ENCODE peak calls at places on chromosomes 12 and 14, in ten cellular contexts. Q is transverse colon, R is ovary, E is A549, K is body of pancreas, Y is tibial artery, W is esophagus squamous epithelium, O is OCI-LY7, P is breast epithelium, A is uterus. M is an unnamed sample.

GRCh38 chr12:132170637-132171292 is 26.5 kb downstream of the NOC4L start:
- DNase-seq in O (no peak), K (no peak), W (no peak), R (no peak), P (no peak), Q (no peak), E (no peak), Y (no peak), A (no peak), M (no peak)

GRCh38 chr12:14936224-14936861 is 2.0 kb downstream of the ERP27 start:
- DNase-seq in W (no peak), E (no peak), O (no peak), R (no peak), A (no peak), Y (no peak), Q (no peak), K (peak; percentile 51), P (no peak), M (peak; percentile 62)

GRCh38 chr12:132904718-132905328 is 17.4 kb upstream of the CHFR start:
- DNase-seq in K (peak; percentile 75), O (peak; percentile 91), A (peak; percentile 83), P (peak; percentile 74), Q (peak; percentile 83), W (no peak), R (peak; percentile 88), Y (peak; percentile 87), E (no peak), M (no peak)

GRCh38 chr12:57182918-57183575 is 33.5 kb upstream of the NXPH4 start:
- DNase-seq in R (peak; percentile 86), Q (peak; percentile 86), W (no peak), E (peak; percentile 94), K (peak; percentile 85), Y (peak; percentile 81), P (peak; percentile 83), A (peak; percentile 79), O (peak; percentile 80), M (peak; percentile 76)

GRCh38 chr14:99604766-99605298 is 825 bp upstream of the CCDC85C start:
- DNase-seq in P (no peak), K (peak; percentile 53), O (peak; percentile 66), E (peak; percentile 56), Q (peak; percentile 33), A (no peak), W (no peak), R (no peak), Y (peak; percentile 72), M (peak; percentile 37)

GRCh38 chr12:49489720-49490119 is 49.1 kb upstream of the KCNH3 start:
- DNase-seq in A (no peak), Q (no peak), P (no peak), K (no peak), E (no peak), R (no peak), O (no peak), W (no peak), Y (no peak), M (peak; percentile 92)

GRCh38 chr12:75982974-75983660 is 48.5 kb downstream of the PHLDA1 start:
- DNase-seq in W (no peak), Y (no peak), Q (no peak), P (no peak), K (no peak), R (no peak), A (no peak), O (no peak), E (no peak), M (no peak)

GRCh38 chr12:108532061-108532848 is 17.2 kb downstream of the FICD start:
- DNase-seq in Y (no peak), O (no peak), Q (no peak), E (no peak), R (no peak), P (no peak), W (no peak), K (no peak), A (no peak), M (no peak)

GRCh38 chr14:22314183-22314820 is 274.7 kb downstream of the DAD1 start:
- DNase-seq in R (no peak), A (peak; percentile 15), W (no peak), Y (no peak), E (peak; percentile 46), Q (no peak), O (peak; percentile 81), P (no peak), K (peak; percentile 15), M (peak; percentile 55)

DNA sequence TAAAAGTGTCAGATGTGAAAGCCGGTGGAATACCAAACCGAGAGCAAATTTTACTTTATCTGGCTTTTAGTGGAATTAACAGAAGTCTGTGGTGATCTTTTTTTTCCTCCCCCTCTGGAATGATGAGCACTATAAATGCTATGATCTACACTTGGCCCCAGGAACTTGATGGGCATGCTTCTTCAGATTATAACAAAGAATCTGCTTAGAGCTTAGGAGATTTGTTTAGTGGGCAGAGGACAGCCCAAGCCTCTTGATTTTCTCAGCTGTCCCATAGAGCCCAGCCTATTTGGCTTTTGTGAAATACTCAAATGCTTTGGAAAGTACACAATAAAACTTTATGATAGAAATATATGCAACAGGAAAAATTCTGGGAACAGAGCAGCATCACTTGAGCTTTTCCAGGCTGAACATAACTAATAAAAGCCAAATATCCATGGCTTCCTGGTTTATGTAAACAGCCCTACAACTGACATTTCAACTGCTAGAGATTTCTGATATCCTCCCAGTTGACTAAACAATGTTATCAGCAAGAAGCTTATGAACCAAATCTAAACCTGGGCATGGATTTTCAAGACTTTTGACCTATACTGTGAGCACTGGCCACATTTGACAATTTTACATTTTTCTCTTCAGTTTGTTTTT is 149.6 kb downstream of the PLXNC1 start:
- DNase-seq in A (no peak), Y (no peak), Q (no peak), O (no peak), E (no peak), P (no peak), W (no peak), K (no peak), R (no peak), M (no peak)
- H3K27ac ChIP-seq in A (peak overlapping the region; percentile 37), Y (no peak overlapping the region), Q (peak overlapping the region; percentile 51), O (no peak overlapping the region), E (no peak overlapping the region), P (no peak overlapping the region), W (no peak overlapping the region), K (no peak overlapping the region), R (no peak overlapping the region), M (no peak overlapping the region)

DNA sequence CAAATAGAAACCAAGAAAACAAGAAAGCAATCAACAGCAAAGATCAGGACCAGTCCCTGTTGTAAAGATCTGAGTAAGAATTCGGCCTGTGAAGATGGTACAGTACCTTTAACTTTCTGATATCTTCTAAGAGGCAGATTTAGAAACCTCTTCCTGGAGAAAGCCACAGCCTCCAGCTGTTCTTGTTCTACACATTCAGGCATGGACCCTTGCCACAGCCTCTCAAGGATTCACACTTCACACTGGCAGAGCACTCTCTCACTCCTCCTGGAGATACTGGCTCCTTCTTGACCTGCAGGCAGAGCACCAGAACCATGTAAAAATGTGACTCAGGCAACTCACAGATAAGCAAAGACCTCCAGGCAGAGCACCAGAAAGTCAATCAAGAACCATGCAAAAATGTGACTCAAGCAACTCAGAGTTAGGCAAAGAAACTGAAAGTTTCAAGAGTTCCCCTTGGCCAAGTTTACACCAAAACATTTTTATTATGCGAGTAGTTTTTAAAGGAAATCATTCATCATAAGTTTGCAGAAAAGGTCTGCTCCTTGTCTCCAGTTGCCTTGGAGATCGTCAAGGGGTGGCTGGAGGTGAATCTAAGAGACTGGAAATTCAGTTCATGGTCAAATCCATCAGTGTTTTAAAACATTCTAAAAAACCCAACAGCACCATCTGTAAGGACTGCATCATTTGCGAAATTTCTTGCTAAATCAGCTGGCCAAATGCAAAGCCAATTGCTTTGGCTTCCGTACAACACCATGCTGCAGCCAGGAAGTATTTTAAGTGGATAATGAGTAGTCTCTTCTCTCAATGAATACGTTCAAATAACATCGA is 119.3 kb upstream of the MDM1 start:
- DNase-seq in Q (peak; percentile 44), A (peak; percentile 65), R (peak; percentile 42), P (no peak), Y (no peak), K (peak; percentile 13), W (no peak), O (no peak), E (no peak), M (peak; percentile 50)
- H3K4me1 ChIP-seq in Q (peaks cover 27% of the 10 kb centered on the region), A (peaks cover 12% of the 10 kb centered on the region), R (peaks cover 8% of the 10 kb centered on the region), P (peaks cover 6% of the 10 kb centered on the region), Y (peaks cover 23% of the 10 kb centered on the region), K (peaks cover 5% of the 10 kb centered on the region), W (peaks cover 21% of the 10 kb centered on the region), O (peaks cover 7% of the 10 kb centered on the region), E (no peaks in the 10 kb centered on the region), M (no peaks in the 10 kb centered on the region)

DNA sequence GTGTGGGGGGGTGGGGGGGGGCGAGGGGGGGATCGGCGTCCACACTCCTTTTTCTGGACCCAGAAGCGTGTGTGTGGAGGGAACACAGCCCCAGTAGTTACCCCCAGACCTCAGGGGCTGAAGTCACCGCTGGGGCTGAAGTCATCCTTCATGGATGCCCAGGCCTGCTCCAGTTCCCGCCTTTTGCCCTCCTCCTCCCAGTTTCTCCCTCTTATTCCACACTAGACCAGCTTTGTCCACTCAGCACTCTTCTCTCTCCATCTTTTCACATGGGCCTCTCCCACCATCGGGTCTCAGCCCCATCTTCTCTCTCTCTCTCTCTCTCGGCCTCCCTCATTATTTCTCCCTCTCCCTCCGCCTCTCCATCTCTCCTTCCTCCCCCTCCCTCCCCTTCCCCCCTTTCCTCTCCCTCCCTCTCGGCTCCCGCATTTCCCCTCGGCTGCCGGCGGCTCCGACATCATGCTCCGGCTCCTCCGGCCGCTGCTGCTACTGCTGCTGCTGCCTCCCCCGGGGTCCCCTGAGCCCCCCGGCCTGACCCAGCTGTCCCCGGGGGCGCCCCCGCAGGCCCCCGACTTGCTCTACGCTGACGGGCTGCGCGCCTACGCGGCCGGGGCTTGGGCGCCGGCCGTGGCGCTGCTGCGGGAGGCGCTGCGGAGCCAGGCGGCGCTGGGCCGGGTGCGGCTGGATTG is at the start of gene P3H3:
- DNase-seq in P (no peak), K (no peak), R (peak; percentile 73), Y (no peak), A (peak; percentile 69), O (peak; percentile 21), Q (no peak), E (peak; percentile 65), W (no peak), M (no peak)
- TF ChIP-seq CTCF in P (no peak), K (no peak), R (no peak), Y (no peak), A (peak; percentile 24), O (peak; percentile 19), Q (no peak), E (peak; percentile 37), W (no peak), M (peak; percentile 21)

DNA sequence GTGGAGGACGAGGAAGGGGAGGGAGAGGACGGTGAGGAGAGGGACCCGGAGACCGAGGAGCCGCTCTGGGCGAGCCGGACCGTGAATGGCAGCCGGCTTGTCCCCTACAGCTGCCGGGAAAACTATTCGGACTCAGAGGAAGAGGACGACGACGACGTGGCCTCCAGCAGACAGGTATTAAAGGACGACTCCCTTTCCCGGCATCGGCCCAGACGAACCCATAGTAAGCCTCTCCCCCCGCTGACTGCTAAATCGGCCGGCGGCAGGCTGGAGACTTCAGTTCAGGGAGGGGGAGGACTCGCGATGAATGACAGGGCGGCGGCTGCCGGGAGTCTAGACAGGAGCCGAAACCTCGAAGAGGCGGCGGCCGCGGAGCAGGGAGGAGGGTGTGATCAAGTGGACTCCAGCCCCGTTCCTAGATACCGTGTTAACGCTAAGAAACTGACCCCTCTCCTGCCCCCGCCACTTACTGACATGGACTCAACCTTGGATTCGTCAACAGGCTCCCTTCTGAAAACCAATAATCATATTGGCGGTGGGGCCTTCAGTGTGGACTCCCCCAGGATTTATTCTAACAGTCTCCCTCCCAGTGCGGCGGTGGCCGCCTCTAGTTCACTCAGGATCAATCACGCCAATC is 980 bp downstream of the LEMD3 start:
- DNase-seq in A (peak; percentile 43), Q (peak; percentile 88), Y (peak; percentile 75), R (peak; percentile 49), E (peak; percentile 35), O (peak; percentile 59), W (no peak), P (peak; percentile 52), K (peak; percentile 45), M (peak; percentile 40)
- H3K27ac ChIP-seq in A (peak overlapping the region; percentile 97), Q (peak overlapping the region; percentile 98), Y (peak overlapping the region; percentile 97), R (peak overlapping the region; percentile 85), E (peak overlapping the region; percentile 95), O (peak overlapping the region; percentile 75), W (peak overlapping the region; percentile 94), P (peak overlapping the region; percentile 95), K (peak overlapping the region; percentile 91), M (peak overlapping the region; percentile 90)

M was measured in foreskin keratinocyte.